ENCODE peak calls at places on chromosomes 2 and 18, in four cellular contexts. G, T, X and O are unnamed samples.

GRCh38 chr2:28357948-28358667 is 34.5 kb upstream of the FOSL2 start:
- DNase-seq in T (no peak), G (no peak), X (no peak), O (no peak)

GRCh38 chr2:74374509-74375205 is 5.5 kb downstream of the DCTN1 start:
- DNase-seq in G (peak; percentile 87), T (peak; percentile 44), X (no peak), O (no peak)

GRCh38 chr2:111219734-111220505 is 99.2 kb downstream of the BCL2L11 start:
- DNase-seq in X (no peak), G (no peak), T (no peak), O (no peak)

GRCh38 chr2:169637620-169638019 is 53.5 kb downstream of the PPIG start:
- DNase-seq in G (no peak), T (peak; percentile 83), X (no peak), O (no peak)

GRCh38 chr2:159153463-159153862 is 133.0 kb downstream of the WDSUB1 start:
- DNase-seq in T (no peak), X (no peak), G (no peak), O (no peak)

GRCh38 chr18:52339891-52340371 is at the start of gene DCC:
- DNase-seq in T (peak; percentile 62), G (peak; percentile 71), X (no peak), O (no peak)

GRCh38 chr18:35756506-35757117 is 175.1 kb downstream of the GALNT1 start:
- DNase-seq in X (peak; percentile 53), G (peak; percentile 56), T (peak; percentile 57), O (peak; percentile 66)

GRCh38 chr18:8607776-8608682 is 1.2 kb upstream of the RAB12 start:
- DNase-seq in X (no peak), T (peak; percentile 33), G (no peak), O (no peak)

GRCh38 chr18:25282922-25283703 is 68.9 kb downstream of the ZNF521 start:
- DNase-seq in X (no peak), G (no peak), T (no peak), O (no peak)

GRCh38 chr2:231293163-231293562 is 94.7 kb downstream of the ARMC9 start:
- DNase-seq in G (no peak), X (no peak), T (no peak), O (no peak)

GRCh38 chr2:64581777-64582539 is 57.8 kb downstream of the AFTPH start:
- DNase-seq in G (no peak), T (no peak), X (no peak), O (no peak)

GRCh38 chr2:181454990-181455520 is 2.1 kb upstream of the ITGA4 start:
- DNase-seq in G (no peak), X (no peak), T (no peak), O (no peak)

GRCh38 chr2:219571311-219572236 is at the start of gene OBSL1:
- DNase-seq in X (no peak), T (peak; percentile 77), G (peak; percentile 52), O (peak; percentile 51)